ENCODE peak calls at places on chromosomes 16 and 17, in ten cellular contexts. One of them, this sample, is unnamed.

GRCh38 chr16:55021595-55022475 is 91.2 kb downstream of the IRX5 start:
- DNase-seq in A549: peak
- DNase-seq in WTC11: peak
- DNase-seq in tibial nerve: no peak
- DNase-seq in foreskin fibroblast: peak
- DNase-seq in heart right ventricle: no peak
- DNase-seq in mesothelial cell of epicardium: no peak
- DNase-seq in HFFc6: peak
- DNase-seq in esophagus squamous epithelium: no peak
- DNase-seq in nephron progenitor cell: no peak
- DNase-seq in this sample: no peak

GRCh38 chr17:61397086-61397842 is 2.4 kb upstream of the TBX2 start:
- DNase-seq in A549: no peak
- DNase-seq in WTC11: peak
- DNase-seq in tibial nerve: no peak
- DNase-seq in foreskin fibroblast: no peak
- DNase-seq in heart right ventricle: no peak
- DNase-seq in mesothelial cell of epicardium: no peak
- DNase-seq in HFFc6: no peak
- DNase-seq in esophagus squamous epithelium: no peak
- DNase-seq in nephron progenitor cell: peak
- DNase-seq in this sample: no peak

GRCh38 chr17:44878627-44879221 is 20.5 kb downstream of the EFTUD2 start:
- DNase-seq in A549: peak
- DNase-seq in WTC11: no peak
- DNase-seq in tibial nerve: no peak
- DNase-seq in foreskin fibroblast: peak
- DNase-seq in heart right ventricle: no peak
- DNase-seq in mesothelial cell of epicardium: no peak
- DNase-seq in HFFc6: peak
- DNase-seq in esophagus squamous epithelium: no peak
- DNase-seq in nephron progenitor cell: peak
- DNase-seq in this sample: no peak

GRCh38 chr16:31484491-31485171 is 1.7 kb downstream of the SLC5A2 start:
- DNase-seq in A549: no peak
- DNase-seq in WTC11: peak
- DNase-seq in tibial nerve: no peak
- DNase-seq in foreskin fibroblast: no peak
- DNase-seq in heart right ventricle: no peak
- DNase-seq in mesothelial cell of epicardium: no peak
- DNase-seq in HFFc6: no peak
- DNase-seq in esophagus squamous epithelium: no peak
- DNase-seq in nephron progenitor cell: peak
- DNase-seq in this sample: no peak

GRCh38 chr17:74815671-74816370 is 39.7 kb upstream of the NAT9 start:
- DNase-seq in A549: no peak
- DNase-seq in WTC11: peak
- DNase-seq in tibial nerve: no peak
- DNase-seq in foreskin fibroblast: no peak
- DNase-seq in heart right ventricle: no peak
- DNase-seq in mesothelial cell of epicardium: no peak
- DNase-seq in HFFc6: no peak
- DNase-seq in esophagus squamous epithelium: no peak
- DNase-seq in nephron progenitor cell: no peak
- DNase-seq in this sample: no peak

GRCh38 chr17:71494456-71494855 is 626.4 kb upstream of the SOX9 start:
- DNase-seq in A549: no peak
- DNase-seq in WTC11: no peak
- DNase-seq in tibial nerve: no peak
- DNase-seq in foreskin fibroblast: no peak
- DNase-seq in heart right ventricle: no peak
- DNase-seq in mesothelial cell of epicardium: no peak
- DNase-seq in HFFc6: peak
- DNase-seq in esophagus squamous epithelium: no peak
- DNase-seq in nephron progenitor cell: no peak
- DNase-seq in this sample: no peak

GRCh38 chr17:43634681-43635125 is 27.0 kb downstream of the MEOX1 start:
- DNase-seq in A549: no peak
- DNase-seq in WTC11: no peak
- DNase-seq in tibial nerve: no peak
- DNase-seq in foreskin fibroblast: no peak
- DNase-seq in heart right ventricle: peak
- DNase-seq in mesothelial cell of epicardium: no peak
- DNase-seq in HFFc6: peak
- DNase-seq in esophagus squamous epithelium: no peak
- DNase-seq in nephron progenitor cell: no peak
- DNase-seq in this sample: no peak

GRCh38 chr17:82215095-82215971 is 2.7 kb upstream of the CCDC57 start:
- DNase-seq in A549: peak
- DNase-seq in WTC11: no peak
- DNase-seq in tibial nerve: no peak
- DNase-seq in foreskin fibroblast: no peak
- DNase-seq in heart right ventricle: no peak
- DNase-seq in mesothelial cell of epicardium: no peak
- DNase-seq in HFFc6: no peak
- DNase-seq in esophagus squamous epithelium: no peak
- DNase-seq in nephron progenitor cell: no peak
- DNase-seq in this sample: no peak

GRCh38 chr16:17068524-17068923 is 402.2 kb downstream of the XYLT1 start:
- DNase-seq in A549: no peak
- DNase-seq in WTC11: no peak
- DNase-seq in tibial nerve: no peak
- DNase-seq in foreskin fibroblast: no peak
- DNase-seq in heart right ventricle: no peak
- DNase-seq in mesothelial cell of epicardium: no peak
- DNase-seq in HFFc6: no peak
- DNase-seq in esophagus squamous epithelium: no peak
- DNase-seq in nephron progenitor cell: no peak
- DNase-seq in this sample: no peak

GRCh38 chr17:76166168-76166567 is 25.1 kb upstream of the FOXJ1 start:
- DNase-seq in A549: no peak
- DNase-seq in WTC11: no peak
- DNase-seq in tibial nerve: no peak
- DNase-seq in foreskin fibroblast: peak
- DNase-seq in heart right ventricle: no peak
- DNase-seq in mesothelial cell of epicardium: no peak
- DNase-seq in HFFc6: no peak
- DNase-seq in esophagus squamous epithelium: no peak
- DNase-seq in nephron progenitor cell: no peak
- DNase-seq in this sample: no peak

GRCh38 chr17:77374170-77374936 is 233.6 kb downstream of the SEC14L1 start:
- DNase-seq in A549: no peak
- DNase-seq in WTC11: peak
- DNase-seq in tibial nerve: peak
- DNase-seq in foreskin fibroblast: peak
- DNase-seq in heart right ventricle: peak
- DNase-seq in mesothelial cell of epicardium: peak
- DNase-seq in HFFc6: peak
- DNase-seq in esophagus squamous epithelium: no peak
- DNase-seq in nephron progenitor cell: peak
- DNase-seq in this sample: peak
- TF ChIP-seq CTCF in A549: no peak
- TF ChIP-seq CTCF in WTC11: no peak
- TF ChIP-seq CTCF in tibial nerve: no peak
- TF ChIP-seq CTCF in foreskin fibroblast: peak
- TF ChIP-seq CTCF in heart right ventricle: peak
- TF ChIP-seq CTCF in mesothelial cell of epicardium: no peak
- TF ChIP-seq CTCF in HFFc6: peak
- TF ChIP-seq CTCF in esophagus squamous epithelium: no peak
- TF ChIP-seq CTCF in nephron progenitor cell: no peak
- TF ChIP-seq CTCF in this sample: peak

DNA sequence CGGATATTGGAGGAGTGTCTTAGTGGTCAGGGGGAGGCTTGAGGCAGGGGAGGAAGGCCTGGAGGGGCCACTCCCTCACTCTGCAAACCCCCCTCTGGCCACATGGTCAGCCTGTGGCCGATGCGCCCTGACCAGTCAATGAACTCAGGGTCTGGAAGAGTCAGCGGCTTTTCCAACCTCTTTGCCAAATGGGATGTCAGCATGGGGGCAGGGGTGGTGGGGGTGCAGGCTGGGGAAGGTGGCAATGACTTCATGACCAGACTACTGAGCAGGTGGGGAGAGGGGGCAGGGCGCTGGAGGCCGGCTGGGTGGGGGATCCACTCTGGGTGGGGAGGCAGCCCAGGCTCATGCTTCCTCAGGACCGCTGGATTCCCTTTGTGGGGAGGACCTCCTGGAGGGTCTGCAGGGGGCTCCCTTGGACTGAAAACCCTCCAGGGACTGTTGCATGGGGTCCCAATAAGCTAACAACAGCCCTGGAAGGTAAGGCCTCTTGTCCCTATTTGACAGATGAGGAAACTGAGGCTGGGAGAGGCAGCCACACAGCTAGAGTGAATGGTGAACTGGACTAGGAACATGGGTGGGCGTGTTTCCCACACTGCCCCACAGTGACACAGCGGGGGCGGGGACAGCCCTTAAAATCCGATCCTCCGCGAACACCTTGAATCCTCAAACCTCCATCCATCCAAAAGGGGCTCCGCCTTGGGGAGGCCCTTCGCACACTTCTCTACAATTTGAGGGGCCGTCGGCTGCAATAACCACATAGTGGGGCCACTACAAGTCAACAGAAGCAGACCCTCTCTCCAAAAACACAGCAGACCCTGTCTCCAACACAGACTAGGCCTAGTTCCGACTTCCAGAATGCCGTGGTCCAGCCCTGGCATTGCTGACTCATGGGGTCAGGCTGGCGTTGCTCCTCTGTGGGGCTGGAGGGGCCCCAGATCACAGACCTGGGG is 81.0 kb upstream of the TOB1 start:
- DNase-seq in A549: no peak
- DNase-seq in WTC11: no peak
- DNase-seq in tibial nerve: peak
- DNase-seq in foreskin fibroblast: no peak
- DNase-seq in heart right ventricle: no peak
- DNase-seq in mesothelial cell of epicardium: no peak
- DNase-seq in HFFc6: no peak
- DNase-seq in esophagus squamous epithelium: no peak
- DNase-seq in nephron progenitor cell: no peak
- DNase-seq in this sample: no peak
- TF ChIP-seq CTCF in A549: no peak
- TF ChIP-seq CTCF in WTC11: no peak
- TF ChIP-seq CTCF in tibial nerve: no peak
- TF ChIP-seq CTCF in foreskin fibroblast: no peak
- TF ChIP-seq CTCF in heart right ventricle: no peak
- TF ChIP-seq CTCF in mesothelial cell of epicardium: no peak
- TF ChIP-seq CTCF in HFFc6: no peak
- TF ChIP-seq CTCF in esophagus squamous epithelium: no peak
- TF ChIP-seq CTCF in nephron progenitor cell: no peak
- TF ChIP-seq CTCF in this sample: no peak

GRCh38 chr17:64055183-64056142 is 35.0 kb upstream of the ICAM2 start:
- DNase-seq in A549: no peak
- DNase-seq in WTC11: no peak
- DNase-seq in tibial nerve: no peak
- DNase-seq in foreskin fibroblast: no peak
- DNase-seq in heart right ventricle: no peak
- DNase-seq in mesothelial cell of epicardium: no peak
- DNase-seq in HFFc6: no peak
- DNase-seq in esophagus squamous epithelium: no peak
- DNase-seq in nephron progenitor cell: no peak
- DNase-seq in this sample: no peak
- TF ChIP-seq CTCF in A549: no peak
- TF ChIP-seq CTCF in WTC11: no peak
- TF ChIP-seq CTCF in tibial nerve: no peak
- TF ChIP-seq CTCF in foreskin fibroblast: no peak
- TF ChIP-seq CTCF in heart right ventricle: no peak
- TF ChIP-seq CTCF in mesothelial cell of epicardium: no peak
- TF ChIP-seq CTCF in HFFc6: peak
- TF ChIP-seq CTCF in esophagus squamous epithelium: no peak
- TF ChIP-seq CTCF in nephron progenitor cell: no peak
- TF ChIP-seq CTCF in this sample: no peak

GRCh38 chr17:57517519-57518342 is 227.4 kb downstream of the CCDC182 start:
- DNase-seq in A549: no peak
- DNase-seq in WTC11: no peak
- DNase-seq in tibial nerve: no peak
- DNase-seq in foreskin fibroblast: no peak
- DNase-seq in heart right ventricle: no peak
- DNase-seq in mesothelial cell of epicardium: no peak
- DNase-seq in HFFc6: no peak
- DNase-seq in esophagus squamous epithelium: no peak
- DNase-seq in nephron progenitor cell: no peak
- DNase-seq in this sample: no peak

GRCh38 chr17:57514614-57515013 is 230.5 kb downstream of the CCDC182 start:
- DNase-seq in A549: no peak
- DNase-seq in WTC11: no peak
- DNase-seq in tibial nerve: no peak
- DNase-seq in foreskin fibroblast: no peak
- DNase-seq in heart right ventricle: no peak
- DNase-seq in mesothelial cell of epicardium: no peak
- DNase-seq in HFFc6: no peak
- DNase-seq in esophagus squamous epithelium: no peak
- DNase-seq in nephron progenitor cell: no peak
- DNase-seq in this sample: no peak

GRCh38 chr17:57517216-57517518 is 227.9 kb downstream of the CCDC182 start:
- DNase-seq in A549: no peak
- DNase-seq in WTC11: no peak
- DNase-seq in tibial nerve: no peak
- DNase-seq in foreskin fibroblast: no peak
- DNase-seq in heart right ventricle: no peak
- DNase-seq in mesothelial cell of epicardium: no peak
- DNase-seq in HFFc6: no peak
- DNase-seq in esophagus squamous epithelium: no peak
- DNase-seq in nephron progenitor cell: no peak
- DNase-seq in this sample: no peak

GRCh38 chr17:57516290-57517215 is 228.5 kb downstream of the CCDC182 start:
- DNase-seq in A549: no peak
- DNase-seq in WTC11: no peak
- DNase-seq in tibial nerve: no peak
- DNase-seq in foreskin fibroblast: no peak
- DNase-seq in heart right ventricle: no peak
- DNase-seq in mesothelial cell of epicardium: no peak
- DNase-seq in HFFc6: no peak
- DNase-seq in esophagus squamous epithelium: no peak
- DNase-seq in nephron progenitor cell: no peak
- DNase-seq in this sample: no peak

DNA sequence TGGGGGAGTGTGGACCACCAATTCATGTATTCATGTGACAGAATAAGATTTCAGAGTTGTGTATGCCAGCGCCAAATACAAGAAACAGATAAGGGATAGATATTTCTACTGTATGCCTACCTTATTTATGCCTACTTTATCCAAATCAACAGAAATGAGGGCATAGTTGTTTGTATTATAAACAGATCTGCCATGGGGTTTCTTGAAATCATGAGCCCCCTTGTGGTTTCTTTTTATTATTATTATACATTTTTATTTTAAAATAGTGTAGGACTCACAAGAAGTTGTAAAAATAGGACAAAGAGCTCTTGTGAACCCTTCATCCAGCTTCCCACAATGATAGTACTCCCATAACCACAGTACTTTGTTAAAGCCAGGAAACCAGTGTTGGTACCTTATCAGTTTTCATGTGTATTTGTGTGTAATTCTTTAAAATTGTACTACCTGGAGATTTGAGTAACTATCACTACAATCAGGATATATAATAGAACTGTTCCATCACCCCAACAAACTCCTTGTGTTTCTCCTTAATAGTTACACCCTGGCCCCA is 229.4 kb downstream of the CCDC182 start:
- DNase-seq in A549: no peak
- DNase-seq in WTC11: no peak
- DNase-seq in tibial nerve: no peak
- DNase-seq in foreskin fibroblast: no peak
- DNase-seq in heart right ventricle: no peak
- DNase-seq in mesothelial cell of epicardium: no peak
- DNase-seq in HFFc6: no peak
- DNase-seq in esophagus squamous epithelium: no peak
- DNase-seq in nephron progenitor cell: no peak
- DNase-seq in this sample: no peak
- TF ChIP-seq CTCF in A549: peak
- TF ChIP-seq CTCF in WTC11: no peak
- TF ChIP-seq CTCF in tibial nerve: no peak
- TF ChIP-seq CTCF in foreskin fibroblast: no peak
- TF ChIP-seq CTCF in heart right ventricle: no peak
- TF ChIP-seq CTCF in mesothelial cell of epicardium: no peak
- TF ChIP-seq CTCF in HFFc6: peak
- TF ChIP-seq CTCF in esophagus squamous epithelium: no peak
- TF ChIP-seq CTCF in nephron progenitor cell: no peak
- TF ChIP-seq CTCF in this sample: no peak

This sample was measured in osteocyte.